ENCODE peak calls at places on chromosomes 5 and 9, in seven cellular contexts. One of them, this sample, is unnamed.

GRCh38 chr9:97307091-97307490 is 368 bp upstream of the CCDC180 start:
- DNase-seq in naive thymus-derived CD8-positive, alpha-beta T cell: no peak
- DNase-seq in IMR-90: peak
- DNase-seq in NCI-H1092 treated with DMSO at 0.1 percent for 48 hours: no peak
- DNase-seq in H54: peak
- DNase-seq in anterior cingulate cortex: no peak
- DNase-seq in Caki2: no peak
- DNase-seq in this sample: peak

GRCh38 chr5:53671447-53671846 is 111.0 kb downstream of the NDUFS4 start:
- DNase-seq in naive thymus-derived CD8-positive, alpha-beta T cell: no peak
- DNase-seq in IMR-90: no peak
- DNase-seq in NCI-H1092 treated with DMSO at 0.1 percent for 48 hours: no peak
- DNase-seq in H54: no peak
- DNase-seq in anterior cingulate cortex: no peak
- DNase-seq in Caki2: no peak
- DNase-seq in this sample: no peak

GRCh38 chr5:148697177-148697820 is 43.0 kb upstream of the HTR4 start:
- DNase-seq in naive thymus-derived CD8-positive, alpha-beta T cell: no peak
- DNase-seq in IMR-90: peak
- DNase-seq in NCI-H1092 treated with DMSO at 0.1 percent for 48 hours: no peak
- DNase-seq in H54: no peak
- DNase-seq in anterior cingulate cortex: peak
- DNase-seq in Caki2: no peak
- DNase-seq in this sample: peak

GRCh38 chr5:128637031-128637430 is 99.0 kb upstream of the FBN2 start:
- DNase-seq in naive thymus-derived CD8-positive, alpha-beta T cell: no peak
- DNase-seq in IMR-90: peak
- DNase-seq in NCI-H1092 treated with DMSO at 0.1 percent for 48 hours: no peak
- DNase-seq in H54: no peak
- DNase-seq in anterior cingulate cortex: no peak
- DNase-seq in Caki2: no peak
- DNase-seq in this sample: no peak

GRCh38 chr5:158267228-158267627 is 408.3 kb upstream of the CLINT1 start:
- DNase-seq in naive thymus-derived CD8-positive, alpha-beta T cell: no peak
- DNase-seq in IMR-90: no peak
- DNase-seq in NCI-H1092 treated with DMSO at 0.1 percent for 48 hours: no peak
- DNase-seq in H54: no peak
- DNase-seq in anterior cingulate cortex: no peak
- DNase-seq in Caki2: no peak
- DNase-seq in this sample: no peak

GRCh38 chr9:101369286-101369685 is 15.5 kb downstream of the BAAT start:
- DNase-seq in naive thymus-derived CD8-positive, alpha-beta T cell: no peak
- DNase-seq in IMR-90: peak
- DNase-seq in NCI-H1092 treated with DMSO at 0.1 percent for 48 hours: no peak
- DNase-seq in H54: no peak
- DNase-seq in anterior cingulate cortex: no peak
- DNase-seq in Caki2: no peak
- DNase-seq in this sample: no peak

GRCh38 chr5:1523480-1523792 is 324 bp downstream of the LPCAT1 start:
- DNase-seq in naive thymus-derived CD8-positive, alpha-beta T cell: no peak
- DNase-seq in IMR-90: no peak
- DNase-seq in NCI-H1092 treated with DMSO at 0.1 percent for 48 hours: peak
- DNase-seq in H54: no peak
- DNase-seq in anterior cingulate cortex: no peak
- DNase-seq in Caki2: no peak
- DNase-seq in this sample: no peak

GRCh38 chr5:105616599-105616998 is 2054.0 kb upstream of the NUDT12 start:
- DNase-seq in naive thymus-derived CD8-positive, alpha-beta T cell: no peak
- DNase-seq in IMR-90: no peak
- DNase-seq in NCI-H1092 treated with DMSO at 0.1 percent for 48 hours: no peak
- DNase-seq in H54: no peak
- DNase-seq in anterior cingulate cortex: no peak
- DNase-seq in Caki2: no peak
- DNase-seq in this sample: no peak

GRCh38 chr5:180126716-180127681 is 55.4 kb upstream of the RNF130 start:
- DNase-seq in naive thymus-derived CD8-positive, alpha-beta T cell: peak
- DNase-seq in IMR-90: no peak
- DNase-seq in NCI-H1092 treated with DMSO at 0.1 percent for 48 hours: peak
- DNase-seq in H54: no peak
- DNase-seq in anterior cingulate cortex: no peak
- DNase-seq in Caki2: peak
- DNase-seq in this sample: no peak

GRCh38 chr5:53262348-53262970 is 152.9 kb upstream of the MOCS2 start:
- DNase-seq in naive thymus-derived CD8-positive, alpha-beta T cell: no peak
- DNase-seq in IMR-90: peak
- DNase-seq in NCI-H1092 treated with DMSO at 0.1 percent for 48 hours: no peak
- DNase-seq in H54: no peak
- DNase-seq in anterior cingulate cortex: no peak
- DNase-seq in Caki2: no peak
- DNase-seq in this sample: no peak

GRCh38 chr5:141494761-141495455 is 6.0 kb downstream of the PCDHGC5 start:
- DNase-seq in naive thymus-derived CD8-positive, alpha-beta T cell: no peak
- DNase-seq in IMR-90: peak
- DNase-seq in NCI-H1092 treated with DMSO at 0.1 percent for 48 hours: no peak
- DNase-seq in H54: no peak
- DNase-seq in anterior cingulate cortex: peak
- DNase-seq in Caki2: no peak
- DNase-seq in this sample: no peak

GRCh38 chr9:109418827-109419226 is 79.3 kb downstream of the PTPN3 start:
- DNase-seq in naive thymus-derived CD8-positive, alpha-beta T cell: no peak
- DNase-seq in IMR-90: no peak
- DNase-seq in NCI-H1092 treated with DMSO at 0.1 percent for 48 hours: no peak
- DNase-seq in H54: no peak
- DNase-seq in anterior cingulate cortex: no peak
- DNase-seq in Caki2: no peak
- DNase-seq in this sample: no peak

GRCh38 chr5:148454576-148454975 is 70.8 kb downstream of the FBXO38 start:
- DNase-seq in naive thymus-derived CD8-positive, alpha-beta T cell: no peak
- DNase-seq in IMR-90: no peak
- DNase-seq in NCI-H1092 treated with DMSO at 0.1 percent for 48 hours: no peak
- DNase-seq in H54: no peak
- DNase-seq in anterior cingulate cortex: no peak
- DNase-seq in Caki2: no peak
- DNase-seq in this sample: no peak

This sample was measured in hippocampal formation.